ENCODE peak calls at places on chromosomes 1 and 21, in ten cellular contexts. One of them, this sample, is unnamed.

GRCh38 chr1:244050835-244051444 is at the start of gene ZBTB18:
- DNase-seq in cardiac muscle cell: no peak
- DNase-seq in AG04449: peak; percentile 23
- DNase-seq in fibroblast of mammary gland: peak; percentile 54
- DNase-seq in HepG2: no peak
- DNase-seq in left ventricle myocardium inferior: peak; percentile 35
- DNase-seq in A549: no peak
- DNase-seq in brain microvascular endothelial cell: peak; percentile 62
- DNase-seq in GM12865: no peak
- DNase-seq in heart left ventricle: peak; percentile 41
- DNase-seq in this sample: no peak

GRCh38 chr1:83990734-83991133 is 8.2 kb downstream of the TTLL7 start:
- DNase-seq in brain microvascular endothelial cell: no peak
- DNase-seq in cardiac muscle cell: no peak
- DNase-seq in AG04449: no peak
- DNase-seq in heart left ventricle: no peak
- DNase-seq in A549: no peak
- DNase-seq in HepG2: no peak
- DNase-seq in fibroblast of mammary gland: no peak
- DNase-seq in GM12865: no peak
- DNase-seq in left ventricle myocardium inferior: no peak
- DNase-seq in this sample: no peak

GRCh38 chr1:166933633-166934032 is 41.7 kb downstream of the ILDR2 start:
- DNase-seq in left ventricle myocardium inferior: no peak
- DNase-seq in AG04449: no peak
- DNase-seq in GM12865: no peak
- DNase-seq in brain microvascular endothelial cell: no peak
- DNase-seq in cardiac muscle cell: no peak
- DNase-seq in heart left ventricle: no peak
- DNase-seq in HepG2: no peak
- DNase-seq in A549: no peak
- DNase-seq in fibroblast of mammary gland: no peak
- DNase-seq in this sample: no peak

GRCh38 chr1:88701275-88701674 is 17.2 kb downstream of the PKN2 start:
- DNase-seq in HepG2: no peak
- DNase-seq in brain microvascular endothelial cell: no peak
- DNase-seq in fibroblast of mammary gland: no peak
- DNase-seq in left ventricle myocardium inferior: no peak
- DNase-seq in heart left ventricle: no peak
- DNase-seq in GM12865: peak; percentile 47
- DNase-seq in cardiac muscle cell: no peak
- DNase-seq in A549: no peak
- DNase-seq in AG04449: no peak
- DNase-seq in this sample: no peak

GRCh38 chr21:45894107-45894810 is 87.3 kb upstream of the COL6A1 start:
- DNase-seq in HepG2: no peak
- DNase-seq in cardiac muscle cell: peak; percentile 42
- DNase-seq in A549: no peak
- DNase-seq in heart left ventricle: peak; percentile 80
- DNase-seq in left ventricle myocardium inferior: peak; percentile 53
- DNase-seq in fibroblast of mammary gland: peak; percentile 87
- DNase-seq in AG04449: no peak
- DNase-seq in GM12865: no peak
- DNase-seq in brain microvascular endothelial cell: peak; percentile 53
- DNase-seq in this sample: no peak

GRCh38 chr1:100353988-100354387 is 1.7 kb downstream of the CDC14A start:
- DNase-seq in heart left ventricle: no peak
- DNase-seq in AG04449: no peak
- DNase-seq in left ventricle myocardium inferior: no peak
- DNase-seq in GM12865: no peak
- DNase-seq in brain microvascular endothelial cell: peak; percentile 23
- DNase-seq in fibroblast of mammary gland: peak; percentile 18
- DNase-seq in cardiac muscle cell: peak; percentile 53
- DNase-seq in HepG2: peak; percentile 82
- DNase-seq in A549: peak; percentile 20
- DNase-seq in this sample: peak; percentile 11

GRCh38 chr1:3858231-3858981 is 1.1 kb downstream of the DFFB start:
- DNase-seq in A549: no peak
- DNase-seq in cardiac muscle cell: peak; percentile 17
- DNase-seq in brain microvascular endothelial cell: peak; percentile 13
- DNase-seq in AG04449: no peak
- DNase-seq in fibroblast of mammary gland: peak; percentile 28
- DNase-seq in heart left ventricle: no peak
- DNase-seq in GM12865: peak; percentile 44
- DNase-seq in HepG2: peak; percentile 22
- DNase-seq in left ventricle myocardium inferior: no peak
- DNase-seq in this sample: peak; percentile 25

GRCh38 chr1:218751208-218751948 is 406.2 kb downstream of the TGFB2 start:
- DNase-seq in brain microvascular endothelial cell: no peak
- DNase-seq in fibroblast of mammary gland: no peak
- DNase-seq in AG04449: no peak
- DNase-seq in cardiac muscle cell: no peak
- DNase-seq in HepG2: no peak
- DNase-seq in A549: no peak
- DNase-seq in GM12865: no peak
- DNase-seq in heart left ventricle: no peak
- DNase-seq in left ventricle myocardium inferior: no peak
- DNase-seq in this sample: no peak

GRCh38 chr1:234619794-234620247 is 9.8 kb upstream of the IRF2BP2 start:
- DNase-seq in fibroblast of mammary gland: no peak
- DNase-seq in brain microvascular endothelial cell: no peak
- DNase-seq in cardiac muscle cell: no peak
- DNase-seq in left ventricle myocardium inferior: no peak
- DNase-seq in GM12865: no peak
- DNase-seq in A549: no peak
- DNase-seq in heart left ventricle: no peak
- DNase-seq in AG04449: no peak
- DNase-seq in HepG2: peak; percentile 97
- DNase-seq in this sample: no peak

GRCh38 chr1:234620272-234620711 is 10.3 kb upstream of the IRF2BP2 start:
- DNase-seq in left ventricle myocardium inferior: no peak
- DNase-seq in cardiac muscle cell: no peak
- DNase-seq in HepG2: no peak
- DNase-seq in GM12865: no peak
- DNase-seq in brain microvascular endothelial cell: no peak
- DNase-seq in fibroblast of mammary gland: peak; percentile 52
- DNase-seq in AG04449: no peak
- DNase-seq in A549: no peak
- DNase-seq in heart left ventricle: no peak
- DNase-seq in this sample: no peak

GRCh38 chr1:234617986-234618725 is 8.2 kb upstream of the IRF2BP2 start:
- DNase-seq in brain microvascular endothelial cell: no peak
- DNase-seq in left ventricle myocardium inferior: no peak
- DNase-seq in heart left ventricle: no peak
- DNase-seq in HepG2: peak; percentile 79
- DNase-seq in GM12865: no peak
- DNase-seq in AG04449: no peak
- DNase-seq in A549: no peak
- DNase-seq in cardiac muscle cell: no peak
- DNase-seq in fibroblast of mammary gland: peak; percentile 95
- DNase-seq in this sample: no peak

GRCh38 chr1:234618726-234619049 is 8.7 kb upstream of the IRF2BP2 start:
- DNase-seq in left ventricle myocardium inferior: no peak
- DNase-seq in A549: no peak
- DNase-seq in cardiac muscle cell: no peak
- DNase-seq in brain microvascular endothelial cell: no peak
- DNase-seq in AG04449: no peak
- DNase-seq in HepG2: no peak
- DNase-seq in GM12865: no peak
- DNase-seq in fibroblast of mammary gland: no peak
- DNase-seq in heart left ventricle: no peak
- DNase-seq in this sample: no peak

GRCh38 chr1:234619071-234619480 is 9.1 kb upstream of the IRF2BP2 start:
- DNase-seq in HepG2: no peak
- DNase-seq in cardiac muscle cell: no peak
- DNase-seq in brain microvascular endothelial cell: no peak
- DNase-seq in heart left ventricle: no peak
- DNase-seq in GM12865: no peak
- DNase-seq in AG04449: no peak
- DNase-seq in fibroblast of mammary gland: peak; percentile 50
- DNase-seq in left ventricle myocardium inferior: no peak
- DNase-seq in A549: no peak
- DNase-seq in this sample: no peak
- TF ChIP-seq CTCF in HepG2: no peak
- TF ChIP-seq CTCF in cardiac muscle cell: no peak
- TF ChIP-seq CTCF in brain microvascular endothelial cell: no peak
- TF ChIP-seq CTCF in heart left ventricle: no peak
- TF ChIP-seq CTCF in GM12865: no peak
- TF ChIP-seq CTCF in AG04449: no peak
- TF ChIP-seq CTCF in fibroblast of mammary gland: no peak
- TF ChIP-seq CTCF in left ventricle myocardium inferior: no peak
- TF ChIP-seq CTCF in A549: no peak
- TF ChIP-seq CTCF in this sample: no peak

GRCh38 chr1:108644984-108645383 is 15.9 kb downstream of the HENMT1 start:
- DNase-seq in AG04449: no peak
- DNase-seq in fibroblast of mammary gland: no peak
- DNase-seq in cardiac muscle cell: no peak
- DNase-seq in left ventricle myocardium inferior: no peak
- DNase-seq in HepG2: no peak
- DNase-seq in A549: no peak
- DNase-seq in GM12865: no peak
- DNase-seq in brain microvascular endothelial cell: no peak
- DNase-seq in heart left ventricle: no peak
- DNase-seq in this sample: no peak

GRCh38 chr1:108643492-108644333 is 17.2 kb downstream of the HENMT1 start:
- DNase-seq in GM12865: peak; percentile 70
- DNase-seq in HepG2: peak; percentile 37
- DNase-seq in heart left ventricle: no peak
- DNase-seq in left ventricle myocardium inferior: no peak
- DNase-seq in A549: peak; percentile 38
- DNase-seq in fibroblast of mammary gland: peak; percentile 82
- DNase-seq in cardiac muscle cell: peak; percentile 70
- DNase-seq in brain microvascular endothelial cell: peak; percentile 61
- DNase-seq in AG04449: peak; percentile 37
- DNase-seq in this sample: no peak

GRCh38 chr1:108646265-108646660 is 14.6 kb downstream of the HENMT1 start:
- DNase-seq in HepG2: no peak
- DNase-seq in AG04449: no peak
- DNase-seq in cardiac muscle cell: no peak
- DNase-seq in left ventricle myocardium inferior: no peak
- DNase-seq in GM12865: no peak
- DNase-seq in heart left ventricle: no peak
- DNase-seq in A549: no peak
- DNase-seq in brain microvascular endothelial cell: no peak
- DNase-seq in fibroblast of mammary gland: no peak
- DNase-seq in this sample: no peak

GRCh38 chr1:108646661-108647269 is 14.1 kb downstream of the HENMT1 start:
- DNase-seq in brain microvascular endothelial cell: peak; percentile 61
- DNase-seq in cardiac muscle cell: no peak
- DNase-seq in HepG2: peak; percentile 84
- DNase-seq in left ventricle myocardium inferior: peak; percentile 71
- DNase-seq in heart left ventricle: peak; percentile 83
- DNase-seq in AG04449: peak; percentile 31
- DNase-seq in GM12865: peak; percentile 56
- DNase-seq in fibroblast of mammary gland: peak; percentile 84
- DNase-seq in A549: no peak
- DNase-seq in this sample: no peak

GRCh38 chr1:108645479-108646184 is 15.3 kb downstream of the HENMT1 start:
- DNase-seq in AG04449: no peak
- DNase-seq in GM12865: no peak
- DNase-seq in brain microvascular endothelial cell: no peak
- DNase-seq in heart left ventricle: no peak
- DNase-seq in left ventricle myocardium inferior: no peak
- DNase-seq in A549: no peak
- DNase-seq in HepG2: no peak
- DNase-seq in fibroblast of mammary gland: no peak
- DNase-seq in cardiac muscle cell: no peak
- DNase-seq in this sample: no peak
- TF ChIP-seq CTCF in AG04449: no peak
- TF ChIP-seq CTCF in GM12865: no peak
- TF ChIP-seq CTCF in brain microvascular endothelial cell: no peak
- TF ChIP-seq CTCF in heart left ventricle: no peak
- TF ChIP-seq CTCF in left ventricle myocardium inferior: no peak
- TF ChIP-seq CTCF in A549: no peak
- TF ChIP-seq CTCF in HepG2: no peak
- TF ChIP-seq CTCF in fibroblast of mammary gland: no peak
- TF ChIP-seq CTCF in cardiac muscle cell: no peak
- TF ChIP-seq CTCF in this sample: no peak

GRCh38 chr1:12599657-12600056 is 18.4 kb downstream of the DHRS3 start:
- DNase-seq in GM12865: no peak
- DNase-seq in left ventricle myocardium inferior: no peak
- DNase-seq in A549: no peak
- DNase-seq in brain microvascular endothelial cell: no peak
- DNase-seq in fibroblast of mammary gland: no peak
- DNase-seq in cardiac muscle cell: no peak
- DNase-seq in heart left ventricle: no peak
- DNase-seq in AG04449: no peak
- DNase-seq in HepG2: no peak
- DNase-seq in this sample: no peak

GRCh38 chr1:12602633-12603024 is 15.4 kb downstream of the DHRS3 start:
- DNase-seq in AG04449: no peak
- DNase-seq in brain microvascular endothelial cell: no peak
- DNase-seq in GM12865: no peak
- DNase-seq in fibroblast of mammary gland: no peak
- DNase-seq in left ventricle myocardium inferior: no peak
- DNase-seq in heart left ventricle: no peak
- DNase-seq in HepG2: no peak
- DNase-seq in A549: no peak
- DNase-seq in cardiac muscle cell: no peak
- DNase-seq in this sample: no peak

GRCh38 chr1:12601690-12602632 is 16.0 kb downstream of the DHRS3 start:
- DNase-seq in cardiac muscle cell: no peak
- DNase-seq in brain microvascular endothelial cell: peak; percentile 93
- DNase-seq in AG04449: no peak
- DNase-seq in A549: no peak
- DNase-seq in heart left ventricle: peak; percentile 51
- DNase-seq in HepG2: peak; percentile 34
- DNase-seq in fibroblast of mammary gland: peak; percentile 98
- DNase-seq in left ventricle myocardium inferior: no peak
- DNase-seq in GM12865: no peak
- DNase-seq in this sample: peak; percentile 59

GRCh38 chr1:12600335-12600734 is 17.7 kb downstream of the DHRS3 start:
- DNase-seq in brain microvascular endothelial cell: no peak
- DNase-seq in AG04449: no peak
- DNase-seq in GM12865: no peak
- DNase-seq in fibroblast of mammary gland: no peak
- DNase-seq in left ventricle myocardium inferior: peak; percentile 84
- DNase-seq in cardiac muscle cell: no peak
- DNase-seq in A549: no peak
- DNase-seq in heart left ventricle: peak; percentile 90
- DNase-seq in HepG2: no peak
- DNase-seq in this sample: no peak

DNA sequence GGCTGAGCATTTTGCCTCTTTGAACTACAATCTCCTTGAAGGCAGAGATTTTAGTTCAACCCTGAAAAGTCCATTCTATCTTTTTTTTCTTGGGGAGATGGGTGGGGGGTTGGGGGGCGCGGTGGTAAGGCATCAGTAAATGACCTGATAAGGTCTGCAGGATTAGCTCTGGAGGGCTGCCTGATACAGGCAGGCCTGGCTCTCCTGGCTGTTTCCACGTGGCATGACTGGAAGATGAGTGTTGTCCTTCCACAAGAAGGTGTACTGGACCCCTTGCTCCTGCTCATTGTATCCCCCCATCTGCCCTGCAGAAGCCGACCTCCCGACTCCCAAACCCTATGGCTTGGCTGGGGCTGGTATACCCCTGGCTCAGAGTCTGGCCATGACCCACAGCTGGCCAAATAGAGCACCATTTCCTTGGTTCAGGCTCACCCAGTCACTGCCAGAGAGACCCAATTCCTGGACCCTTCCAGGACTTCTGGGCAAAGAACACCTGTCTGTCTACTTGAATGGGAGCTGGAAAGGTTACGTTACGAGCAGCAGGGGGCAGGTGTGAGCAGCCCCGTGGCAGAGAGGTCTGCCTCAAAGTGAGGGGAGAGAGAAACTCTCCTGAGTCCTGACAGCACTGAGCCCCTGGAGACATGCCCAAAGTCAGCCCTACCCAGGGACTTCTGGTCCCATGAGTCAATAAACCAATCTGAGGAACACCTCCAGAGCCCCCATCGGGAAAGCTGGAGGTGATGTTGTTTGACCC is 17.0 kb downstream of the DHRS3 start:
- DNase-seq in brain microvascular endothelial cell: no peak
- DNase-seq in left ventricle myocardium inferior: no peak
- DNase-seq in GM12865: peak; percentile 29
- DNase-seq in cardiac muscle cell: peak; percentile 40
- DNase-seq in HepG2: peak; percentile 62
- DNase-seq in A549: peak; percentile 47
- DNase-seq in heart left ventricle: peak; percentile 59
- DNase-seq in fibroblast of mammary gland: peak; percentile 35
- DNase-seq in AG04449: no peak
- DNase-seq in this sample: peak; percentile 45
- TF ChIP-seq CTCF in brain microvascular endothelial cell: peak; percentile 67
- TF ChIP-seq CTCF in left ventricle myocardium inferior: peak; percentile 58
- TF ChIP-seq CTCF in GM12865: peak; percentile 57
- TF ChIP-seq CTCF in cardiac muscle cell: peak; percentile 58
- TF ChIP-seq CTCF in HepG2: peak; percentile 79
- TF ChIP-seq CTCF in A549: peak; percentile 43
- TF ChIP-seq CTCF in heart left ventricle: peak; percentile 48
- TF ChIP-seq CTCF in fibroblast of mammary gland: peak; percentile 29
- TF ChIP-seq CTCF in AG04449: peak; percentile 24
- TF ChIP-seq CTCF in this sample: peak; percentile 54

DNA sequence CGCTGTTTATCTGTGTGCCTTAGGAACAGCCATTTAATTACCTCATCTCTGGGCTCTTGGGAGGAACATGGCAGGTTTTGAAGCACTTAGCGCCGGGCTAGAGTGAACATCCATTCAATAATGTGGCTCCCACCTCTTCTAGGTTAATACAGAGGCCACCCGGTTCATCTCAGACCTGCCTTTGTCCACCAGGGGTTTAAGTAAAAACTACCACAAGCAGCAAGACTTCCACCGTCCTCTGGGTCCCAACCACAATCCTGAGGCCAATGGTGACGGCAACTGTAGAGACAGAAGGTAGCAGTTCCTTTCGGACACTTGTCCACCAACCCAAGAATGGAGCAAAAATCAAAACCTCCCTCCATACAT is 924 bp upstream of the DDOST start:
- DNase-seq in HepG2: no peak
- DNase-seq in GM12865: no peak
- DNase-seq in brain microvascular endothelial cell: no peak
- DNase-seq in heart left ventricle: no peak
- DNase-seq in left ventricle myocardium inferior: no peak
- DNase-seq in A549: peak; percentile 21
- DNase-seq in cardiac muscle cell: no peak
- DNase-seq in fibroblast of mammary gland: no peak
- DNase-seq in AG04449: no peak
- DNase-seq in this sample: no peak
- TF ChIP-seq CTCF in HepG2: no peak
- TF ChIP-seq CTCF in GM12865: no peak
- TF ChIP-seq CTCF in brain microvascular endothelial cell: no peak
- TF ChIP-seq CTCF in heart left ventricle: no peak
- TF ChIP-seq CTCF in left ventricle myocardium inferior: no peak
- TF ChIP-seq CTCF in A549: no peak
- TF ChIP-seq CTCF in cardiac muscle cell: no peak
- TF ChIP-seq CTCF in fibroblast of mammary gland: no peak
- TF ChIP-seq CTCF in AG04449: no peak
- TF ChIP-seq CTCF in this sample: no peak